ENCODE peak calls at places on chromosomes 16 and 17, in nine cellular contexts. Z is NCI-H524; S is stimulated activated CD8-positive, alpha-beta memory T cell treated with anti-CD3 and anti-CD28 coated beads, Interleukin-15, amount 100 ng/mL, for 1 hour; P is stimulated activated CD4-positive, alpha-beta T cell treated with anti-CD3 and anti-CD28 coated beads, Interleukin-15, amount 100 ng/mL, for 1 hour; A is effector memory CD8-positive, alpha-beta T cell; U is nephron progenitor cell; R is activated CD4-positive, alpha-beta T cell treated with anti-CD3 and anti-CD28 coated beads, Interleukin-2, amount 50 U/mL, for 1 hour; I is heart left ventricle; E is activated T-helper 1 cell treated with anti-CD3 and anti-CD28 coated beads, Interleukin-12 subunit alpha, Interleukin-12 subunit beta, Interleukin-2, Interleukin-4 antibody, amounts not matched to agents 30 ng/mL and 10 ng/mL and 1 ng/mL, durations not matched to agents 14 hours and 24 hours and 36 hours. L is an unnamed sample.

GRCh38 chr17:28741358-28742349 is 2.2 kb upstream of the TRAF4 start:
- DNase-seq in Z (peak), S (no peak), P (no peak), A (no peak), U (no peak), R (no peak), I (no peak), E (no peak), L (no peak)

GRCh38 chr17:57401556-57402488 is 145.5 kb downstream of the MSI2 start:
- DNase-seq in Z (no peak), S (no peak), P (no peak), A (no peak), U (no peak), R (no peak), I (no peak), E (no peak), L (no peak)

GRCh38 chr17:14737984-14738651 is 437.2 kb downstream of the HS3ST3B1 start:
- DNase-seq in Z (no peak), S (no peak), P (no peak), A (no peak), U (peak), R (no peak), I (peak), E (no peak), L (no peak)

GRCh38 chr16:89198417-89199240 is 1.7 kb downstream of the SLC22A31 start:
- DNase-seq in Z (no peak), S (no peak), P (no peak), A (no peak), U (no peak), R (no peak), I (no peak), E (no peak), L (no peak)

GRCh38 chr17:17134952-17135340 is 71.2 kb downstream of the PLD6 start:
- DNase-seq in Z (no peak), S (no peak), P (no peak), A (no peak), U (no peak), R (no peak), I (no peak), E (no peak), L (no peak)

GRCh38 chr16:31141489-31142108 is 6.1 kb upstream of the PRSS8 start:
- DNase-seq in Z (no peak), S (no peak), P (no peak), A (no peak), U (no peak), R (no peak), I (no peak), E (no peak), L (no peak)

GRCh38 chr16:86631441-86631840 is 53.1 kb downstream of the FOXL1 start:
- DNase-seq in Z (no peak), S (no peak), P (no peak), A (no peak), U (no peak), R (no peak), I (no peak), E (no peak), L (no peak)

GRCh38 chr17:28937044-28937729 is 14.1 kb downstream of the PHF12 start:
- DNase-seq in Z (no peak), S (no peak), P (no peak), A (no peak), U (no peak), R (no peak), I (no peak), E (no peak), L (no peak)

GRCh38 chr16:81431554-81432353 is 12.9 kb upstream of the CMIP start:
- DNase-seq in Z (no peak), S (no peak), P (no peak), A (no peak), U (no peak), R (no peak), I (no peak), E (no peak), L (no peak)

GRCh38 chr16:53071748-53072301 is 17.0 kb downstream of the CHD9 start:
- DNase-seq in Z (peak), S (no peak), P (no peak), A (no peak), U (no peak), R (no peak), I (peak), E (no peak), L (no peak)

GRCh38 chr16:49620158-49620867 is 235.6 kb downstream of the ZNF423 start:
- DNase-seq in Z (no peak), S (no peak), P (no peak), A (no peak), U (no peak), R (no peak), I (peak), E (no peak), L (no peak)

GRCh38 chr17:73011016-73011486 is 81.4 kb downstream of the SLC39A11 start:
- DNase-seq in Z (no peak), S (no peak), P (no peak), A (no peak), U (no peak), R (no peak), I (no peak), E (no peak), L (no peak)

GRCh38 chr17:8189711-8190477 is at the start of gene BORCS6:
- DNase-seq in Z (peak), S (peak), P (peak), A (peak), U (peak), R (peak), I (peak), E (peak), L (peak)

GRCh38 chr16:17356243-17356933 is 114.4 kb downstream of the XYLT1 start:
- DNase-seq in Z (no peak), S (no peak), P (no peak), A (no peak), U (no peak), R (no peak), I (no peak), E (no peak), L (no peak)

GRCh38 chr17:8846768-8847211 is 20.7 kb downstream of the PIK3R6 start:
- DNase-seq in Z (peak), S (no peak), P (no peak), A (no peak), U (no peak), R (no peak), I (peak), E (no peak), L (no peak)

GRCh38 chr16:11587643-11588247 is 1.0 kb upstream of the LITAF start:
- DNase-seq in Z (peak), S (no peak), P (no peak), A (no peak), U (no peak), R (no peak), I (no peak), E (no peak), L (no peak)

GRCh38 chr16:27230562-27230991 is 27.3 kb downstream of the KDM8 start:
- DNase-seq in Z (no peak), S (peak), P (peak), A (peak), U (no peak), R (peak), I (no peak), E (peak), L (peak)

GRCh38 chr16:11697319-11697718 is 29.1 kb downstream of the SNN start:
- DNase-seq in Z (no peak), S (no peak), P (no peak), A (no peak), U (no peak), R (no peak), I (no peak), E (no peak), L (no peak)

GRCh38 chr17:31535581-31535981 is 144.1 kb downstream of the RAB11FIP4 start:
- DNase-seq in Z (no peak), S (no peak), P (no peak), A (no peak), U (no peak), R (no peak), I (no peak), E (no peak), L (no peak)

GRCh38 chr17:71790791-71791190 is 330.0 kb upstream of the SOX9 start:
- DNase-seq in Z (no peak), S (no peak), P (no peak), A (no peak), U (no peak), R (no peak), I (no peak), E (no peak), L (no peak)